ENCODE peak calls at places on chromosomes 2 and 18, in five cellular contexts. H is uterus, C is brain microvascular endothelial cell, F is fibroblast of lung, A is endodermal cell. P is an unnamed sample.

GRCh38 chr2:197072533-197072932 is 146.0 kb upstream of the PGAP1 start:
- DNase-seq in H (no peak), C (no peak), F (peak; percentile 40), A (no peak), P (no peak)

GRCh38 chr2:229616433-229616832 is 97.9 kb downstream of the DNER start:
- DNase-seq in H (no peak), C (no peak), F (no peak), A (no peak), P (no peak)

GRCh38 chr2:111209045-111209514 is 88.4 kb downstream of the BCL2L11 start:
- DNase-seq in H (no peak), C (peak; percentile 72), F (peak; percentile 50), A (no peak), P (no peak)

GRCh38 chr2:238155051-238155760 is 3.6 kb upstream of the ERFE start:
- DNase-seq in H (no peak), C (peak; percentile 66), F (peak; percentile 88), A (no peak), P (no peak)

GRCh38 chr2:142130111-142131015 is 453 bp downstream of the LRP1B start:
- DNase-seq in H (peak; percentile 20), C (peak; percentile 31), F (peak; percentile 76), A (peak; percentile 89), P (peak; percentile 76)

GRCh38 chr2:209566250-209566649 is 142.4 kb downstream of the MAP2 start:
- DNase-seq in H (no peak), C (no peak), F (no peak), A (no peak), P (no peak)

GRCh38 chr2:219207884-219208740 is 1.5 kb downstream of the ZFAND2B start:
- DNase-seq in H (no peak), C (peak; percentile 8), F (peak; percentile 73), A (no peak), P (no peak)

GRCh38 chr2:189113963-189114362 is 65.6 kb downstream of the COL5A2 start:
- DNase-seq in H (no peak), C (no peak), F (no peak), A (no peak), P (no peak)

GRCh38 chr2:238854246-238854645 is 6.4 kb downstream of the TWIST2 start:
- DNase-seq in H (no peak), C (no peak), F (no peak), A (peak; percentile 31), P (no peak)

GRCh38 chr18:68725341-68725740 is 10.4 kb upstream of the TMX3 start:
- DNase-seq in H (no peak), C (no peak), F (no peak), A (no peak), P (no peak)

GRCh38 chr18:55838322-55838721 is 250.3 kb upstream of the TCF4 start:
- DNase-seq in H (no peak), C (no peak), F (no peak), A (no peak), P (no peak)

GRCh38 chr2:181937473-181937872 is 45.9 kb downstream of the ITPRID2 start:
- DNase-seq in H (no peak), C (no peak), F (peak; percentile 26), A (no peak), P (no peak)

GRCh38 chr18:77208969-77209368 is 40.7 kb upstream of the GALR1 start:
- DNase-seq in H (no peak), C (peak; percentile 82), F (peak; percentile 63), A (no peak), P (no peak)

GRCh38 chr18:13137041-13137938 is 81.3 kb upstream of the LDLRAD4 start:
- DNase-seq in H (peak; percentile 24), C (no peak), F (no peak), A (no peak), P (peak; percentile 21)

GRCh38 chr2:128734521-128735295 is 416.0 kb upstream of the HS6ST1 start:
- DNase-seq in H (no peak), C (peak; percentile 85), F (peak; percentile 68), A (peak; percentile 75), P (no peak)

GRCh38 chr18:58447342-58448190 is 181.3 kb downstream of the ALPK2 start:
- DNase-seq in H (peak; percentile 63), C (no peak), F (peak; percentile 13), A (peak; percentile 57), P (peak; percentile 65)

GRCh38 chr2:131031431-131031841 is 61.8 kb downstream of the FAM168B start:
- DNase-seq in H (no peak), C (no peak), F (no peak), A (no peak), P (no peak)

GRCh38 chr2:38750011-38750792 is 959 bp downstream of the SRSF7 start:
- DNase-seq in H (peak; percentile 52), C (no peak), F (peak; percentile 40), A (no peak), P (peak; percentile 63)

GRCh38 chr2:10608273-10608672 is 81.5 kb downstream of the NOL10 start:
- DNase-seq in H (no peak), C (no peak), F (no peak), A (no peak), P (no peak)

GRCh38 chr2:215439404-215439803 is 3.5 kb upstream of the FN1 start:
- DNase-seq in H (no peak), C (no peak), F (no peak), A (no peak), P (no peak)

GRCh38 chr2:232336241-232336736 is 42.3 kb upstream of the ALPP start:
- DNase-seq in H (peak; percentile 6), C (no peak), F (no peak), A (peak; percentile 46), P (no peak)

GRCh38 chr18:7221424-7222155 is 9.3 kb upstream of the LRRC30 start:
- DNase-seq in H (no peak), C (peak; percentile 76), F (peak; percentile 78), A (peak; percentile 92), P (peak; percentile 91)

GRCh38 chr18:22378672-22379282 is 38.9 kb downstream of the CTAGE1 start:
- DNase-seq in H (no peak), C (peak; percentile 11), F (peak; percentile 22), A (peak; percentile 73), P (peak; percentile 67)

GRCh38 chr2:145960479-145961163 is 1440.7 kb upstream of the ZEB2 start:
- DNase-seq in H (no peak), C (no peak), F (no peak), A (no peak), P (no peak)

GRCh38 chr18:65235966-65236634 is 514.7 kb upstream of the CDH7 start:
- DNase-seq in H (peak; percentile 13), C (no peak), F (no peak), A (no peak), P (no peak)

GRCh38 chr2:99478632-99479031 is 11.2 kb downstream of the REV1 start:
- DNase-seq in H (no peak), C (no peak), F (no peak), A (no peak), P (no peak)

GRCh38 chr18:13048061-13048605 is 57.0 kb downstream of the CEP192 start:
- DNase-seq in H (no peak), C (no peak), F (no peak), A (no peak), P (no peak)

GRCh38 chr2:138814123-138814883 is 34.1 kb upstream of the NXPH2 start:
- DNase-seq in H (no peak), C (no peak), F (no peak), A (peak; percentile 61), P (peak; percentile 13)
- TF ChIP-seq CTCF in H (no peak), C (peak; percentile 23), F (no peak), A (peak; percentile 82), P (peak; percentile 54)

GRCh38 chr2:73072416-73072815 is 904 bp upstream of the SFXN5 start:
- DNase-seq in H (no peak), C (no peak), F (no peak), A (peak; percentile 31), P (no peak)
- H3K4me3 ChIP-seq in H (peak overlapping the region; percentile 52), C (peak overlapping the region; percentile 79), F (no peak overlapping the region), A (peak overlapping the region; percentile 95), P (peak overlapping the region; percentile 71)

GRCh38 chr2:29644949-29645348 is 276.4 kb downstream of the ALK start:
- DNase-seq in H (no peak), C (no peak), F (no peak), A (no peak), P (no peak)
- TF ChIP-seq CTCF in H (no peak), C (no peak), F (no peak), A (peak; percentile 46), P (no peak)

GRCh38 chr2:195639959-195640358 is 17.1 kb upstream of the SLC39A10 start:
- DNase-seq in H (no peak), C (no peak), F (no peak), A (no peak), P (no peak)

GRCh38 chr2:195645413-195645812 is 11.6 kb upstream of the SLC39A10 start:
- DNase-seq in H (no peak), C (no peak), F (no peak), A (no peak), P (no peak)

GRCh38 chr2:195642027-195642676 is 14.9 kb upstream of the SLC39A10 start:
- DNase-seq in H (no peak), C (no peak), F (no peak), A (no peak), P (no peak)

GRCh38 chr2:195639238-195639858 is 17.7 kb upstream of the SLC39A10 start:
- DNase-seq in H (no peak), C (no peak), F (no peak), A (no peak), P (no peak)

DNA sequence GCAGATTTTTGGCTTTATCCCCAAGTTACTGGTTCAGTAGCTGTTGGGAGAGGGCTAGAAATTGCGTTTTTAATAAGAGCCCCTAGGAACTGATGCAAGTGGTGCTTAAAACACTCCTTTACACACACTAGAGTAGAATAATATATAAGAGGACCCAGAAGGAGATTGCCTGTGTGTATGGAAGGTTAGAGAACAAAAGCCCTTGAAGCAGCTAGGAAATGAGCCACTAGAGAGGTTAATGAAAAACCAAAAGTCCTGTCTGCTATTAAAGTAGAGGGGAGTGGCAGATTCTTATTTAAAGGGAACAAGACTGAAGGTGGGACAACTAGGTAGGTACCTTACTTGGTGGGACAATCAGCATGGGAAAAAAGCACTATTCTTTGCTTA is 14.4 kb upstream of the SLC39A10 start:
- DNase-seq in H (no peak), C (no peak), F (no peak), A (no peak), P (no peak)
- H3K4me3 ChIP-seq in H (no peak overlapping the region), C (no peak overlapping the region), F (no peak overlapping the region), A (no peak overlapping the region), P (no peak overlapping the region)

P was measured in neural progenitor cell.